ENCODE peak calls at places on chromosomes 7 and 10, in five cellular contexts. I is H7, P is NCI-H2081, S is left colon, U is dermis microvascular lymphatic vessel endothelial cell. M is an unnamed sample.

GRCh38 chr7:130021105-130021834 is 29.9 kb downstream of the ZC3HC1 start:
- DNase-seq in I (no peak), P (no peak), S (no peak), U (no peak), M (no peak)

GRCh38 chr10:3636356-3637181 is 148.4 kb downstream of the KLF6 start:
- DNase-seq in I (no peak), P (peak), S (no peak), U (no peak), M (no peak)

GRCh38 chr7:32462966-32463365 is 27.2 kb downstream of the LSM5 start:
- DNase-seq in I (no peak), P (no peak), S (no peak), U (no peak), M (no peak)

GRCh38 chr10:52121688-52122087 is 192.4 kb upstream of the DKK1 start:
- DNase-seq in I (no peak), P (no peak), S (no peak), U (no peak), M (no peak)

GRCh38 chr7:39554583-39555140 is 11.5 kb upstream of the YAE1 start:
- DNase-seq in I (no peak), P (no peak), S (no peak), U (no peak), M (no peak)

GRCh38 chr10:71984798-71985388 is 20.7 kb downstream of the CHST3 start:
- DNase-seq in I (peak), P (no peak), S (no peak), U (no peak), M (peak)

GRCh38 chr7:131625817-131626372 is 69.5 kb upstream of the PODXL start:
- DNase-seq in I (peak), P (no peak), S (no peak), U (no peak), M (peak)

GRCh38 chr7:30977896-30978564 is 14.3 kb downstream of the GHRHR start:
- DNase-seq in I (peak), P (peak), S (peak), U (peak), M (peak)

GRCh38 chr10:102347236-102347828 is 48.2 kb upstream of the NFKB2 start:
- DNase-seq in I (peak), P (no peak), S (peak), U (peak), M (peak)

GRCh38 chr10:58991842-58992241 is 184.6 kb upstream of the PHYHIPL start:
- DNase-seq in I (no peak), P (no peak), S (peak), U (no peak), M (no peak)

GRCh38 chr7:101077303-101078086 is 7.8 kb upstream of the TRIM56 start:
- DNase-seq in I (peak), P (peak), S (peak), U (no peak), M (peak)

GRCh38 chr7:27147211-27148030 is at the start of gene HOXA6:
- DNase-seq in I (peak), P (no peak), S (peak), U (no peak), M (peak)

GRCh38 chr10:34866848-34867247 is 51.8 kb upstream of the PARD3 start:
- DNase-seq in I (peak), P (peak), S (peak), U (no peak), M (no peak)

GRCh38 chr7:96414931-96415292 is 93.0 kb upstream of the SLC25A13 start:
- DNase-seq in I (peak), P (peak), S (peak), U (no peak), M (peak)

GRCh38 chr10:31927597-31928530 is 767 bp downstream of the ARHGAP12 start:
- DNase-seq in I (peak), P (peak), S (peak), U (no peak), M (peak)

GRCh38 chr7:81669476-81670105 is 100.3 kb downstream of the HGF start:
- DNase-seq in I (no peak), P (no peak), S (no peak), U (no peak), M (no peak)

GRCh38 chr10:30810416-30810815 is 180.9 kb upstream of the LYZL2 start:
- DNase-seq in I (no peak), P (no peak), S (no peak), U (no peak), M (no peak)

GRCh38 chr10:107767185-107767584 is 602.7 kb upstream of the SORCS1 start:
- DNase-seq in I (no peak), P (no peak), S (no peak), U (no peak), M (no peak)

GRCh38 chr10:20744851-20745250 is 152.3 kb downstream of the NEBL start:
- DNase-seq in I (no peak), P (no peak), S (no peak), U (no peak), M (no peak)

GRCh38 chr7:138979226-138979979 is 1.8 kb downstream of the KIAA1549 start:
- DNase-seq in I (no peak), P (no peak), S (no peak), U (no peak), M (no peak)

GRCh38 chr10:88984525-88984924 is 6.1 kb upstream of the FAS start:
- DNase-seq in I (no peak), P (no peak), S (no peak), U (no peak), M (no peak)

GRCh38 chr7:129777195-129777844 is 165.8 kb downstream of the NRF1 start:
- DNase-seq in I (peak), P (no peak), S (no peak), U (no peak), M (no peak)

GRCh38 chr7:88927-89921 is 103.1 kb upstream of the FAM20C start:
- DNase-seq in I (peak), P (no peak), S (no peak), U (peak), M (peak)

GRCh38 chr10:79192677-79193003 is 123.9 kb downstream of the ZMIZ1 start:
- DNase-seq in I (no peak), P (no peak), S (no peak), U (no peak), M (peak)

GRCh38 chr7:29140873-29141468 is 5.4 kb downstream of the CPVL start:
- DNase-seq in I (no peak), P (no peak), S (no peak), U (no peak), M (no peak)

GRCh38 chr7:69932034-69932628 is 333.9 kb downstream of the AUTS2 start:
- DNase-seq in I (peak), P (peak), S (peak), U (no peak), M (no peak)

GRCh38 chr10:19947656-19948055 is 131.4 kb downstream of the PLXDC2 start:
- DNase-seq in I (no peak), P (no peak), S (no peak), U (no peak), M (no peak)

GRCh38 chr7:151833213-151833651 is 43.7 kb downstream of the PRKAG2 start:
- DNase-seq in I (no peak), P (peak), S (no peak), U (no peak), M (no peak)

GRCh38 chr7:86116-86515 is 106.3 kb upstream of the FAM20C start:
- DNase-seq in I (peak), P (no peak), S (no peak), U (no peak), M (no peak)

M was measured in endothelial cell of umbilical vein.